ENCODE peak calls at places on chromosome 22, in five cellular contexts. One of them, this sample, is unnamed.

GRCh38 chr22:50146440-50147228 is 23.9 kb upstream of the PANX2 start:
- DNase-seq in iPS-NIHi11: no peak
- DNase-seq in endothelial cell: no peak
- DNase-seq in ELR: peak
- DNase-seq in activated CD4-positive, alpha-beta T cell treated with anti-CD3 and anti-CD28 coated beads, Interleukin-2, amount 50 U/mL, for 48 hours: no peak
- DNase-seq in this sample: peak

GRCh38 chr22:31223786-31224191 is 11.7 kb downstream of the LIMK2 start:
- DNase-seq in iPS-NIHi11: no peak
- DNase-seq in endothelial cell: no peak
- DNase-seq in ELR: no peak
- DNase-seq in activated CD4-positive, alpha-beta T cell treated with anti-CD3 and anti-CD28 coated beads, Interleukin-2, amount 50 U/mL, for 48 hours: no peak
- DNase-seq in this sample: peak

GRCh38 chr22:35634981-35635540 is 13.2 kb upstream of the APOL6 start:
- DNase-seq in iPS-NIHi11: no peak
- DNase-seq in endothelial cell: no peak
- DNase-seq in ELR: no peak
- DNase-seq in activated CD4-positive, alpha-beta T cell treated with anti-CD3 and anti-CD28 coated beads, Interleukin-2, amount 50 U/mL, for 48 hours: no peak
- DNase-seq in this sample: no peak

GRCh38 chr22:30079952-30080533 is at the start of gene HORMAD2:
- DNase-seq in iPS-NIHi11: peak
- DNase-seq in endothelial cell: peak
- DNase-seq in ELR: no peak
- DNase-seq in activated CD4-positive, alpha-beta T cell treated with anti-CD3 and anti-CD28 coated beads, Interleukin-2, amount 50 U/mL, for 48 hours: no peak
- DNase-seq in this sample: peak

GRCh38 chr22:28142361-28142801 is 223.3 kb upstream of the PITPNB start:
- DNase-seq in iPS-NIHi11: no peak
- DNase-seq in endothelial cell: no peak
- DNase-seq in ELR: peak
- DNase-seq in activated CD4-positive, alpha-beta T cell treated with anti-CD3 and anti-CD28 coated beads, Interleukin-2, amount 50 U/mL, for 48 hours: no peak
- DNase-seq in this sample: peak

GRCh38 chr22:43148581-43148980 is 2.8 kb upstream of the TSPO start:
- DNase-seq in iPS-NIHi11: no peak
- DNase-seq in endothelial cell: no peak
- DNase-seq in ELR: peak
- DNase-seq in activated CD4-positive, alpha-beta T cell treated with anti-CD3 and anti-CD28 coated beads, Interleukin-2, amount 50 U/mL, for 48 hours: no peak
- DNase-seq in this sample: no peak

GRCh38 chr22:21003782-21004181 is 1.9 kb upstream of the THAP7 start:
- DNase-seq in iPS-NIHi11: no peak
- DNase-seq in endothelial cell: no peak
- DNase-seq in ELR: no peak
- DNase-seq in activated CD4-positive, alpha-beta T cell treated with anti-CD3 and anti-CD28 coated beads, Interleukin-2, amount 50 U/mL, for 48 hours: no peak
- DNase-seq in this sample: no peak

GRCh38 chr22:30782613-30783012 is 87.9 kb downstream of the OSBP2 start:
- DNase-seq in iPS-NIHi11: no peak
- DNase-seq in endothelial cell: no peak
- DNase-seq in ELR: no peak
- DNase-seq in activated CD4-positive, alpha-beta T cell treated with anti-CD3 and anti-CD28 coated beads, Interleukin-2, amount 50 U/mL, for 48 hours: no peak
- DNase-seq in this sample: no peak

GRCh38 chr22:38724926-38725571 is 19.3 kb downstream of the GTPBP1 start:
- DNase-seq in iPS-NIHi11: peak
- DNase-seq in endothelial cell: peak
- DNase-seq in ELR: peak
- DNase-seq in activated CD4-positive, alpha-beta T cell treated with anti-CD3 and anti-CD28 coated beads, Interleukin-2, amount 50 U/mL, for 48 hours: no peak
- DNase-seq in this sample: peak

GRCh38 chr22:49536571-49537131 is 291.0 kb downstream of the BRD1 start:
- DNase-seq in iPS-NIHi11: peak
- DNase-seq in endothelial cell: peak
- DNase-seq in ELR: no peak
- DNase-seq in activated CD4-positive, alpha-beta T cell treated with anti-CD3 and anti-CD28 coated beads, Interleukin-2, amount 50 U/mL, for 48 hours: no peak
- DNase-seq in this sample: no peak

GRCh38 chr22:21835378-21835777 is 32.1 kb downstream of the MAPK1 start:
- DNase-seq in iPS-NIHi11: no peak
- DNase-seq in endothelial cell: no peak
- DNase-seq in ELR: no peak
- DNase-seq in activated CD4-positive, alpha-beta T cell treated with anti-CD3 and anti-CD28 coated beads, Interleukin-2, amount 50 U/mL, for 48 hours: no peak
- DNase-seq in this sample: no peak

GRCh38 chr22:24965822-24966626 is 13.5 kb downstream of the KIAA1671 start:
- DNase-seq in iPS-NIHi11: no peak
- DNase-seq in endothelial cell: no peak
- DNase-seq in ELR: no peak
- DNase-seq in activated CD4-positive, alpha-beta T cell treated with anti-CD3 and anti-CD28 coated beads, Interleukin-2, amount 50 U/mL, for 48 hours: no peak
- DNase-seq in this sample: no peak

GRCh38 chr22:35628732-35629131 is 11.6 kb upstream of the MB start:
- DNase-seq in iPS-NIHi11: no peak
- DNase-seq in endothelial cell: no peak
- DNase-seq in ELR: no peak
- DNase-seq in activated CD4-positive, alpha-beta T cell treated with anti-CD3 and anti-CD28 coated beads, Interleukin-2, amount 50 U/mL, for 48 hours: no peak
- DNase-seq in this sample: no peak

GRCh38 chr22:25548866-25549464 is 15.5 kb upstream of the GRK3 start:
- DNase-seq in iPS-NIHi11: no peak
- DNase-seq in endothelial cell: no peak
- DNase-seq in ELR: no peak
- DNase-seq in activated CD4-positive, alpha-beta T cell treated with anti-CD3 and anti-CD28 coated beads, Interleukin-2, amount 50 U/mL, for 48 hours: no peak
- DNase-seq in this sample: no peak

GRCh38 chr22:20566420-20567260 is 59.2 kb downstream of the MED15 start:
- DNase-seq in iPS-NIHi11: no peak
- DNase-seq in endothelial cell: no peak
- DNase-seq in ELR: peak
- DNase-seq in activated CD4-positive, alpha-beta T cell treated with anti-CD3 and anti-CD28 coated beads, Interleukin-2, amount 50 U/mL, for 48 hours: peak
- DNase-seq in this sample: no peak